ENCODE peak calls at places on chromosomes 4 and X, in nine cellular contexts. D is fibroblast of lung, N is upper lobe of right lung, V is heart left ventricle, W is astrocyte of the cerebellum, Z is heart right ventricle, Y is GM23248, J is tibial nerve, E is IMR-90. X is an unnamed sample.

GRCh38 chr4:40462326-40462725 is 127.2 kb downstream of the CHRNA9 start:
- DNase-seq in N (no peak), D (no peak), W (no peak), Y (no peak), V (no peak), J (no peak), Z (no peak), E (no peak), X (no peak)

GRCh38 chrX:39903937-39904336 is 193.8 kb downstream of the BCOR start:
- DNase-seq in N (no peak), D (peak; percentile 69), E (peak; percentile 44), Y (peak; percentile 73), W (peak; percentile 15), Z (no peak), V (no peak), J (no peak), X (peak; percentile 79)

GRCh38 chr4:152936446-152937279 is 540 bp downstream of the FHDC1 start:
- DNase-seq in V (peak; percentile 25), Z (no peak), W (no peak), Y (peak; percentile 62), J (no peak), E (peak; percentile 16), N (peak; percentile 77), D (peak; percentile 44), X (peak; percentile 17)

GRCh38 chr4:6257243-6258025 is 12.2 kb upstream of the WFS1 start:
- DNase-seq in J (no peak), Y (no peak), N (peak; percentile 78), V (no peak), E (no peak), W (no peak), D (peak; percentile 16), Z (no peak), X (peak; percentile 30)

GRCh38 chrX:155745792-155746191 is 133.0 kb upstream of the TMLHE start:
- DNase-seq in W (no peak), Z (peak; percentile 23), V (no peak), D (peak; percentile 7), N (no peak), Y (peak; percentile 44), E (peak; percentile 2), J (no peak), X (no peak)

GRCh38 chr4:98838977-98839618 is 89.8 kb downstream of the EIF4E start:
- DNase-seq in Z (peak; percentile 26), D (peak; percentile 62), E (peak; percentile 15), V (no peak), N (no peak), J (no peak), W (no peak), Y (peak; percentile 21), X (peak; percentile 40)

GRCh38 chrX:1153940-1154339 is 58.5 kb downstream of the CRLF2 start:
- DNase-seq in D (no peak), Y (no peak), Z (no peak), V (no peak), N (no peak), E (no peak), J (no peak), W (no peak), X (no peak)

GRCh38 chrX:10111364-10112148 is 45.2 kb upstream of the CLCN4 start:
- DNase-seq in Y (peak; percentile 42), V (no peak), N (no peak), W (no peak), J (no peak), E (peak; percentile 14), D (no peak), Z (peak; percentile 42), X (no peak)

GRCh38 chr4:130722370-130722769 is 1626.4 kb downstream of the C4orf33 start:
- DNase-seq in E (no peak), Z (no peak), V (no peak), Y (no peak), D (no peak), N (no peak), W (no peak), J (no peak), X (no peak)

GRCh38 chr4:187995322-187996207 is at the start of gene ZFP42:
- DNase-seq in V (no peak), Y (no peak), W (no peak), N (no peak), D (no peak), E (no peak), J (no peak), Z (no peak), X (no peak)

GRCh38 chr4:93327346-93327745 is 501.2 kb upstream of the ATOH1 start:
- DNase-seq in V (no peak), J (no peak), E (no peak), D (no peak), Z (no peak), Y (no peak), N (no peak), W (no peak), X (no peak)

GRCh38 chr4:98662619-98663225 is 4.3 kb upstream of the TSPAN5 start:
- DNase-seq in Y (no peak), V (no peak), Z (no peak), N (no peak), W (peak; percentile 89), J (no peak), D (peak; percentile 96), E (peak; percentile 9), X (no peak)

GRCh38 chr4:3639613-3640586 is 107.7 kb upstream of the LRPAP1 start:
- DNase-seq in J (no peak), D (peak; percentile 29), N (no peak), V (no peak), Z (no peak), E (no peak), W (no peak), Y (no peak), X (no peak)

GRCh38 chr4:3642056-3642630 is 109.9 kb upstream of the LRPAP1 start:
- DNase-seq in W (no peak), J (no peak), Y (no peak), E (no peak), V (no peak), N (no peak), D (no peak), Z (no peak), X (no peak)

GRCh38 chr4:3641501-3641900 is 109.3 kb upstream of the LRPAP1 start:
- DNase-seq in D (no peak), E (no peak), W (no peak), V (no peak), Z (no peak), Y (no peak), N (no peak), J (no peak), X (no peak)

GRCh38 chr4:3638080-3638715 is 106.0 kb upstream of the LRPAP1 start:
- DNase-seq in Y (no peak), D (no peak), J (no peak), V (no peak), W (no peak), Z (no peak), N (no peak), E (no peak), X (no peak)

GRCh38 chr4:3640587-3640962 is 108.4 kb upstream of the LRPAP1 start:
- DNase-seq in D (peak; percentile 20), V (no peak), J (no peak), Z (no peak), W (no peak), N (no peak), Y (peak; percentile 59), E (peak; percentile 4), X (no peak)
- H3K4me3 ChIP-seq in D (no peak overlapping the region), V (no peak overlapping the region), J (no peak overlapping the region), Z (no peak overlapping the region), W (no peak overlapping the region), N (no peak overlapping the region), Y (no peak overlapping the region), E (no peak overlapping the region), X (no peak overlapping the region)

GRCh38 chr4:4386736-4387392 is at the start of gene NSG1:
- DNase-seq in Y (peak; percentile 60), D (peak; percentile 50), V (no peak), J (no peak), Z (no peak), N (no peak), E (peak; percentile 18), W (no peak), X (peak; percentile 35)
- H3K4me3 ChIP-seq in Y (peak within 1 kb of the TSS; percentile 54), D (peak within 1 kb of the TSS; percentile 17), V (peak within 1 kb of the TSS; percentile 62), J (peak within 1 kb of the TSS; percentile 19), Z (peak within 1 kb of the TSS; percentile 53), N (peak within 1 kb of the TSS; percentile 38), E (peak within 1 kb of the TSS; percentile 59), W (peak within 1 kb of the TSS; percentile 39), X (peak within 1 kb of the TSS; percentile 26)

DNA sequence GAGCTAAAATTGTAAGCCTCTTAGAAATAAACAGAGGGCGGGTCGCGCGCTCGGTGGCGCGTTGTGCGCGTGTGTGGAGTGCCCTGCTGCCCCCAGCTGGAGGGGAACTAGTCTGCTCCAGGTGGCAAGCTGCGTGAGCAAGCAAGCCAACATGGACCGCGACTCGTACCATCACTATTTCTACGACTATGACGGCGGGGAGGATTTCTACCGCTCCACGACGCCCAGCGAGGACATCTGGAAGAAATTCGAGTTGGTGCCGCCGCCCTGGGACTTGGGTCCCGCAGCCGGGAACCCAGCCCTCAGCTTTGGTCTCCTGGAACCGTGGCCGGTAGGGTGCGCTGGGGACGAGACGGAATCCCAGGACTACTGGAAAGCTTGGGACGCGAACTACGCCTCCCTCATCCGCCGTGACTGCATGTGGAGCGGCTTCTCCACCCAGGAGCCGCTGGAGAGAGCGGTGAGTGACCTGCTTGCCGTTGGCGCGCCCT is 66.1 kb downstream of the DNAAF6 start:
- DNase-seq in V (no peak), Y (no peak), W (no peak), J (no peak), N (no peak), E (no peak), D (no peak), Z (no peak), X (peak; percentile 1)
- H3K4me3 ChIP-seq in V (no peak overlapping the region), Y (no peak overlapping the region), W (no peak overlapping the region), J (no peak overlapping the region), N (no peak overlapping the region), E (no peak overlapping the region), D (no peak overlapping the region), Z (no peak overlapping the region), X (no peak overlapping the region)

GRCh38 chr4:7908668-7909067 is 31.0 kb downstream of the AFAP1 start:
- DNase-seq in N (no peak), E (no peak), V (no peak), Z (no peak), J (no peak), W (no peak), D (no peak), Y (no peak), X (no peak)

GRCh38 chr4:7909966-7910720 is 29.5 kb downstream of the AFAP1 start:
- DNase-seq in E (peak; percentile 65), J (no peak), Y (peak; percentile 82), W (no peak), N (no peak), V (no peak), Z (no peak), D (peak; percentile 58), X (no peak)

GRCh38 chr4:7909463-7909862 is 30.2 kb downstream of the AFAP1 start:
- DNase-seq in V (no peak), J (no peak), W (no peak), E (no peak), N (no peak), D (peak; percentile 51), Z (no peak), Y (peak; percentile 41), X (no peak)

GRCh38 chr4:7911044-7911578 is 28.6 kb downstream of the AFAP1 start:
- DNase-seq in V (peak; percentile 36), D (peak; percentile 93), J (no peak), W (no peak), E (peak; percentile 95), N (no peak), Y (peak; percentile 98), Z (peak; percentile 32), X (no peak)

DNA sequence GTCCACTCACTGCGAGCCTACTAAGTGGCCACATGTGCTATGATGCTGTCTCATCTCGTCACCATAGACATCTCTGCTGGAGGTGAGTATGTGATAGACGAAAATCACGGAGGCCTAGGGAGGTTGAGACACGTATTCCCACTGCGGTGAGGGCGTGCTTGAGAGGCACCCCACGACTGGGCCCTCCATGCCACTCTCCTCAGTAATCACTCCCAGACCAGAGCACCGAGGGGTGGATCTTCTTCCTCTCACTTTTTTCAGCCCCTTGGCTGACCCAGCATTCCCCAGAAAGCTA is 29.0 kb downstream of the AFAP1 start:
- DNase-seq in Y (no peak), Z (no peak), D (no peak), N (no peak), V (no peak), W (no peak), J (no peak), E (no peak), X (no peak)
- H3K4me3 ChIP-seq in Y (peak overlapping the region; percentile 60), Z (no peak overlapping the region), D (no peak overlapping the region), N (peak overlapping the region; percentile 12), V (peak overlapping the region; percentile 32), W (no peak overlapping the region), J (no peak overlapping the region), E (no peak overlapping the region), X (no peak overlapping the region)